ENCODE peak calls at places on chromosomes 2 and 18, in five cellular contexts. Y, U, H, W and Z are unnamed samples.

GRCh38 chr2:43609304-43609883 is 13.6 kb upstream of the THADA start:
- DNase-seq in Y (peak; percentile 55), U (peak; percentile 74), H (peak; percentile 37), W (peak; percentile 67), Z (peak; percentile 73)

GRCh38 chr2:120243211-120243610 is 9.4 kb upstream of the RALB start:
- DNase-seq in Y (no peak), U (no peak), H (no peak), W (no peak), Z (peak; percentile 60)

GRCh38 chr2:23563673-23564617 is 179.0 kb downstream of the KLHL29 start:
- DNase-seq in Y (no peak), U (no peak), H (no peak), W (peak; percentile 93), Z (peak; percentile 79)

GRCh38 chr2:10883880-10884529 is 27.7 kb upstream of the KCNF1 start:
- DNase-seq in Y (no peak), U (no peak), H (no peak), W (no peak), Z (no peak)

GRCh38 chr2:9967053-9967775 is 15.7 kb downstream of the GRHL1 start:
- DNase-seq in Y (peak; percentile 22), U (peak; percentile 69), H (no peak), W (no peak), Z (peak; percentile 78)

GRCh38 chr2:150889141-150889540 is 372.5 kb downstream of the RBM43 start:
- DNase-seq in Y (no peak), U (no peak), H (no peak), W (no peak), Z (peak; percentile 76)

GRCh38 chr2:6826081-6826913 is 39.4 kb downstream of the CMPK2 start:
- DNase-seq in Y (peak; percentile 45), U (peak; percentile 93), H (peak; percentile 71), W (no peak), Z (peak; percentile 84)

GRCh38 chr2:169963786-169964185 is 136.5 kb downstream of the UBR3 start:
- DNase-seq in Y (no peak), U (no peak), H (no peak), W (no peak), Z (peak; percentile 54)

GRCh38 chr2:144479138-144479537 is 40.8 kb downstream of the ZEB2 start:
- DNase-seq in Y (no peak), U (peak; percentile 4), H (no peak), W (no peak), Z (peak; percentile 72)

GRCh38 chr18:2609604-2610003 is 38.2 kb downstream of the NDC80 start:
- DNase-seq in Y (no peak), U (no peak), H (no peak), W (no peak), Z (no peak)

GRCh38 chr2:121017411-121017810 is 267.6 kb downstream of the TFCP2L1 start:
- DNase-seq in Y (no peak), U (no peak), H (no peak), W (no peak), Z (no peak)

GRCh38 chr2:206368484-206368883 is 74.8 kb upstream of the ADAM23 start:
- DNase-seq in Y (no peak), U (no peak), H (no peak), W (no peak), Z (peak; percentile 26)

GRCh38 chr2:182372661-182373060 is 54.2 kb downstream of the PDE1A start:
- DNase-seq in Y (no peak), U (peak; percentile 90), H (peak; percentile 82), W (no peak), Z (peak; percentile 89)

GRCh38 chr2:28231110-28231621 is 161.5 kb upstream of the FOSL2 start:
- DNase-seq in Y (no peak), U (no peak), H (no peak), W (peak; percentile 27), Z (peak; percentile 78)

GRCh38 chr2:74632209-74632938 is 15.8 kb downstream of the M1AP start:
- DNase-seq in Y (no peak), U (peak; percentile 34), H (peak; percentile 51), W (no peak), Z (peak; percentile 22)

GRCh38 chr2:174157048-174157447 is 91.3 kb downstream of the OLA1 start:
- DNase-seq in Y (no peak), U (no peak), H (no peak), W (no peak), Z (no peak)

GRCh38 chr2:181426687-181427086 is 30.5 kb upstream of the ITGA4 start:
- DNase-seq in Y (no peak), U (no peak), H (no peak), W (no peak), Z (no peak)

GRCh38 chr2:235390108-235390815 is 103.6 kb upstream of the AGAP1 start:
- DNase-seq in Y (peak; percentile 96), U (no peak), H (no peak), W (no peak), Z (no peak)

GRCh38 chr2:125371867-125372266 is 1284.1 kb upstream of the GYPC start:
- DNase-seq in Y (peak; percentile 14), U (no peak), H (no peak), W (no peak), Z (no peak)

GRCh38 chr18:31611511-31611910 is 19.8 kb downstream of the TTR start:
- DNase-seq in Y (no peak), U (no peak), H (no peak), W (no peak), Z (no peak)

GRCh38 chr2:149611100-149611820 is 23.7 kb upstream of the MMADHC start:
- DNase-seq in Y (no peak), U (peak; percentile 13), H (no peak), W (no peak), Z (no peak)

GRCh38 chr2:234258562-234259141 is 208.2 kb downstream of the SPP2 start:
- DNase-seq in Y (no peak), U (peak; percentile 83), H (no peak), W (no peak), Z (peak; percentile 86)

GRCh38 chr2:222582931-222583330 is 73.0 kb downstream of the FARSB start:
- DNase-seq in Y (peak; percentile 27), U (peak; percentile 25), H (no peak), W (no peak), Z (peak; percentile 6)

GRCh38 chr2:85851253-85851955 is 37.4 kb downstream of the ST3GAL5 start:
- DNase-seq in Y (no peak), U (peak; percentile 55), H (no peak), W (no peak), Z (peak; percentile 86)

GRCh38 chr2:234457421-234457820 is 39.5 kb downstream of the ARL4C start:
- DNase-seq in Y (no peak), U (peak; percentile 14), H (no peak), W (no peak), Z (peak; percentile 33)

GRCh38 chr2:61707984-61708852 is 145.6 kb downstream of the FAM161A start:
- DNase-seq in Y (peak; percentile 83), U (peak; percentile 80), H (no peak), W (no peak), Z (peak; percentile 40)

GRCh38 chr18:3664563-3665178 is 214.7 kb downstream of the TGIF1 start:
- DNase-seq in Y (no peak), U (no peak), H (no peak), W (no peak), Z (peak; percentile 19)

GRCh38 chr2:201345636-201346213 is 11.4 kb downstream of the FLACC1 start:
- DNase-seq in Y (no peak), U (no peak), H (no peak), W (no peak), Z (no peak)
- H3K9me2 ChIP-seq in Y (no peaks in the 10 kb centered on the region), U (no peaks in the 10 kb centered on the region), H (no peaks in the 10 kb centered on the region), W (no peaks in the 10 kb centered on the region), Z (no peaks in the 10 kb centered on the region)

GRCh38 chr2:228767196-228767595 is 503.9 kb downstream of the PID1 start:
- DNase-seq in Y (no peak), U (no peak), H (no peak), W (no peak), Z (peak; percentile 81)

GRCh38 chr2:228771306-228771705 is 499.8 kb downstream of the PID1 start:
- DNase-seq in Y (no peak), U (no peak), H (no peak), W (no peak), Z (no peak)

GRCh38 chr2:228768818-228769217 is 502.3 kb downstream of the PID1 start:
- DNase-seq in Y (no peak), U (peak; percentile 72), H (no peak), W (no peak), Z (peak; percentile 89)

GRCh38 chr2:228774548-228774947 is 496.5 kb downstream of the PID1 start:
- DNase-seq in Y (no peak), U (no peak), H (no peak), W (peak; percentile 19), Z (no peak)

DNA sequence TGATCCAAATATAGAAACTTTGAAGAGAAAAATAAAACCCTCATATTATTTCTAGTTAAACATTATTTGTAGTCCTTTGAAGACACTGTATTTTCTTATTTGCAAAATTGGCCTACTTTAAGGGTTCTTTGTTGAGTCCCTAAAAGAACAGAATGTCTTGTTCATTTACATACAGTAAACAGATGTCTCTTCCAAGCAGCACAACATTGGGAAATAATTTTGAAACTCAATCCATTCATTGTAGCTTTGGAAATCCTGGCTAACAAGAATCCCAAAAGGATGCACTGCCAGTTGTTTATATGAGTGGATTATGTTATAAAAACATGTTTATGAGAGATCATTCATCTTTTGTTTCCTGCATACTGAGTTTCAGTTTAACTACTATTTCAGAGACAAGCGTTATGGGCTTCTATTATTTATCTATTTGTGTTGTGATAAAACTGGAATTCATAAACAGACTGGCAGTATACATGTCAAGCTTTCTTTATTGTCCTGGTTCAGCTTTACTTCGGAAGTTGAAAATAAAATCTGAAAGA is 499.3 kb downstream of the PID1 start:
- DNase-seq in Y (no peak), U (no peak), H (no peak), W (no peak), Z (no peak)
- H3K9ac ChIP-seq in Y (no peak overlapping the region), U (no peak overlapping the region), H (no peak overlapping the region), W (no peak overlapping the region), Z (no peak overlapping the region)

DNA sequence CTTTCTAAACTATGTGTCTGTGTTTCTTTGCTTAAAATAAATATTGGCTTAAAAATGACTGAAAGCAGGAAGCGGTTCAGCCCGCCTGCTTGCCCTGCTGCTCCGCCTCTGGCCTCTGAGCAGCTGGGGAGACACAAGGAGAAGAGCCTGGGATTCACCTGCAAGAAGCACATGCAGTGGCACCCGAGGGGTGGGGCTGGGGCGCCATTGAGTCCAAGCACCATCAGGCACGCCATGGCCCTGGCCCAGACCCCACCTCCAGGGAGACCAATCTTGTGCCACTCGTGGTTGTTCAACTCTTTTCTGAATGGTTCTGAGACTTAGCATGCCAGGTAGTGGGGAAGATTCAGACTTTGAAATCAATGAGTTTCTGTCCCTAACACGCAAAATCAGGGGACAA is 495.5 kb upstream of the MYT1L start:
- DNase-seq in Y (no peak), U (no peak), H (no peak), W (peak; percentile 10), Z (no peak)
- TF ChIP-seq EZH2phosphoT487 in Y (no peak), U (no peak), H (no peak), W (no peak), Z (no peak)

DNA sequence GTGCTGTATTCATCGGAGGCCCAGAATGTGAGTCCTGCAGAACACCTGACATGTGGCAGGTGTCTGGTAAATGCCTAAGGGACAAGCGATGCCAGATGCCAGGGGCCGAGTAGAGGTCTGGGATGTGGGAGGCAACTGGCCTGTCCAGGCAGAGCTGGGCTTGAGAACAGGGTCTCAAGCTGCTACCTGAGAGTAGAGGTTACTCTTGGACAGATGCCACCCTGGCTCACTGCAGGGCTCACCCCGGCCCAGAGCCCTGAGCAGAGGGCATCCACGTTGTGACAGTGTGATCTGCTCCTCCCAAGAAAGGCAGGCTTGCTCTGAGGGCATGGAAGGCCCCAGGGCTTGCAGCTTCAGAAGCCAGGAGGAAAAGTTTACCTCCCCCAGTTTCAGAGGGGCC is 692.0 kb upstream of the ID2 start:
- DNase-seq in Y (no peak), U (no peak), H (no peak), W (no peak), Z (no peak)
- H3K9me2 ChIP-seq in Y (no peaks in the 10 kb centered on the region), U (no peaks in the 10 kb centered on the region), H (no peaks in the 10 kb centered on the region), W (no peaks in the 10 kb centered on the region), Z (no peaks in the 10 kb centered on the region)